ENCODE peak calls at places on chromosomes 3 and 15, in seven cellular contexts. X is GM12865, G is WTC11, D is HS-5, C is pons, I is frontal cortex, P is kidney glomerular epithelial cell. Y is an unnamed sample.

GRCh38 chr3:46948830-46949671 is 27.5 kb downstream of the CCDC12 start:
- DNase-seq in X (peak), I (no peak), P (no peak), G (peak), C (no peak), D (no peak), Y (no peak)

GRCh38 chr15:38612159-38612863 is 47.7 kb upstream of the RASGRP1 start:
- DNase-seq in C (no peak), X (no peak), I (no peak), G (no peak), P (no peak), D (no peak), Y (no peak)

GRCh38 chr15:81117136-81117535 is 16.9 kb upstream of the CFAP161 start:
- DNase-seq in D (no peak), I (no peak), X (no peak), C (no peak), P (no peak), G (no peak), Y (peak)

GRCh38 chr3:160860346-160860745 is 104.3 kb downstream of the PPM1L start:
- DNase-seq in X (no peak), D (no peak), C (no peak), G (no peak), I (no peak), P (no peak), Y (no peak)

GRCh38 chr3:38579146-38579545 is 70.3 kb downstream of the SCN5A start:
- DNase-seq in P (no peak), G (peak), I (no peak), X (no peak), D (no peak), C (no peak), Y (no peak)

GRCh38 chr3:158522737-158523136 is 48.3 kb upstream of the MLF1 start:
- DNase-seq in C (no peak), P (no peak), I (no peak), D (peak), G (no peak), X (no peak), Y (no peak)

GRCh38 chr3:62679988-62680387 is 195.2 kb downstream of the CADPS start:
- DNase-seq in P (no peak), X (no peak), C (no peak), G (no peak), D (no peak), I (no peak), Y (no peak)

GRCh38 chr15:77582763-77583162 is 49.9 kb downstream of the LINGO1 start:
- DNase-seq in X (no peak), D (no peak), G (no peak), P (no peak), I (no peak), C (no peak), Y (no peak)

GRCh38 chr15:79970921-79971434 is at the start of gene BCL2A1:
- DNase-seq in C (peak), G (no peak), X (peak), I (no peak), D (peak), P (peak), Y (peak)

GRCh38 chr3:191366675-191367074 is 36.3 kb upstream of the UTS2B start:
- DNase-seq in X (no peak), I (no peak), C (no peak), D (no peak), G (no peak), P (no peak), Y (no peak)

GRCh38 chr15:62209322-62209721 is 44.2 kb upstream of the C2CD4B start:
- DNase-seq in D (no peak), X (no peak), I (no peak), C (no peak), G (no peak), P (no peak), Y (no peak)

GRCh38 chr3:198080521-198081384 is 120.7 kb downstream of the LMLN start:
- DNase-seq in X (peak), G (peak), P (peak), I (peak), D (no peak), C (peak), Y (no peak)

GRCh38 chr3:189229421-189229820 is 57.6 kb downstream of the TPRG1 start:
- DNase-seq in X (no peak), D (no peak), I (no peak), C (no peak), P (no peak), G (no peak), Y (no peak)

GRCh38 chr15:38144921-38145320 is 107.7 kb upstream of the SPRED1 start:
- DNase-seq in D (no peak), P (no peak), C (peak), X (no peak), I (no peak), G (no peak), Y (no peak)

GRCh38 chr15:26210980-26211379 is 347.9 kb upstream of the ATP10A start:
- DNase-seq in P (no peak), G (no peak), D (no peak), X (no peak), I (no peak), C (no peak), Y (no peak)

GRCh38 chr3:169929830-169930519 is 18.6 kb downstream of the SAMD7 start:
- DNase-seq in X (peak), C (no peak), G (no peak), D (no peak), I (no peak), P (no peak), Y (no peak)

GRCh38 chr3:107512108-107512507 is 10.7 kb upstream of the BBX start:
- DNase-seq in C (no peak), I (no peak), P (no peak), X (no peak), D (no peak), G (no peak), Y (no peak)

GRCh38 chr3:10437995-10438901 is 67.1 kb downstream of the ATP2B2 start:
- DNase-seq in X (no peak), I (no peak), C (no peak), P (no peak), D (no peak), G (no peak), Y (peak)

GRCh38 chr3:11907667-11908660 is 61.3 kb upstream of the TAMM41 start:
- DNase-seq in I (peak), C (no peak), P (no peak), D (no peak), X (no peak), G (no peak), Y (no peak)

GRCh38 chr3:21894459-21895083 is 143.6 kb upstream of the ZNF385D start:
- DNase-seq in G (no peak), D (peak), P (peak), I (peak), C (peak), X (no peak), Y (no peak)

GRCh38 chr3:157127831-157128767 is 31.8 kb downstream of the CCNL1 start:
- DNase-seq in D (peak), P (peak), G (no peak), I (no peak), C (peak), X (peak), Y (peak)

GRCh38 chr3:106824856-106825255 is 552.4 kb upstream of the CCDC54 start:
- DNase-seq in X (peak), I (no peak), D (no peak), G (peak), P (peak), C (peak), Y (no peak)

GRCh38 chr15:50051811-50052419 is 67.1 kb downstream of the ATP8B4 start:
- DNase-seq in X (peak), P (peak), C (peak), D (peak), G (peak), I (peak), Y (no peak)

GRCh38 chr3:47296562-47297302 is 14.0 kb downstream of the KLHL18 start:
- DNase-seq in X (peak), G (no peak), D (no peak), I (no peak), C (peak), P (no peak), Y (no peak)

GRCh38 chr15:65263313-65263712 is 23.4 kb downstream of the PARP16 start:
- DNase-seq in C (no peak), X (no peak), I (no peak), P (peak), G (no peak), D (no peak), Y (no peak)

GRCh38 chr15:76512971-76513370 is 176.4 kb downstream of the ISL2 start:
- DNase-seq in G (no peak), X (no peak), P (no peak), I (no peak), D (no peak), C (no peak), Y (no peak)

GRCh38 chr15:67829647-67830504 is 4.6 kb downstream of the SKOR1 start:
- DNase-seq in I (no peak), P (no peak), G (no peak), D (no peak), X (no peak), C (no peak), Y (no peak)

GRCh38 chr3:197366301-197367044 is 68.1 kb upstream of the DLG1 start:
- DNase-seq in C (no peak), I (no peak), G (no peak), D (no peak), X (no peak), P (no peak), Y (no peak)

GRCh38 chr15:101006931-101007687 is 88.0 kb downstream of the LRRK1 start:
- DNase-seq in X (peak), D (peak), P (peak), I (peak), C (peak), G (peak), Y (peak)

GRCh38 chr15:98440917-98441316 is 207.4 kb upstream of the IGF1R start:
- DNase-seq in I (no peak), C (no peak), P (no peak), D (no peak), X (peak), G (no peak), Y (no peak)

GRCh38 chr3:57152150-57152549 is 13.0 kb downstream of the IL17RD start:
- DNase-seq in X (no peak), I (no peak), C (peak), G (no peak), D (no peak), P (peak), Y (no peak)

GRCh38 chr3:69809076-69809835 is 70.0 kb downstream of the MITF start:
- DNase-seq in G (no peak), D (no peak), C (no peak), I (no peak), P (no peak), X (no peak), Y (no peak)

GRCh38 chr3:116896116-116896515 is 186.5 kb downstream of the TUSC7 start:
- DNase-seq in P (no peak), G (no peak), C (no peak), I (no peak), X (no peak), D (no peak), Y (no peak)

Y was measured in non-pigmented ciliary epithelial cell.